ENCODE peak calls at places on chromosomes 13 and 19, in seven cellular contexts. J is AG09319, U is WERI-Rb-1, I is RWPE1, B is AG10803, L is IMR-90, G is OCI-LY7. X is an unnamed sample.

GRCh38 chr13:26951581-26952177 is 191.1 kb upstream of the GPR12 start:
- DNase-seq in U (peak), I (no peak), J (no peak), L (no peak), G (no peak), B (no peak), X (no peak)

GRCh38 chr13:48976677-48977625 is 1.2 kb downstream of the FNDC3A start:
- DNase-seq in U (no peak), B (peak), G (peak), L (no peak), I (no peak), J (no peak), X (no peak)

GRCh38 chr13:79196366-79196765 is 209.7 kb downstream of the RBM26 start:
- DNase-seq in B (no peak), U (no peak), G (no peak), L (no peak), J (no peak), I (no peak), X (no peak)

GRCh38 chr13:54357284-54357933 is 1328.8 kb downstream of the OLFM4 start:
- DNase-seq in I (no peak), J (no peak), B (no peak), L (no peak), U (peak), G (no peak), X (no peak)

GRCh38 chr19:7265963-7266362 is 28.3 kb downstream of the INSR start:
- DNase-seq in L (no peak), J (no peak), U (no peak), G (no peak), I (no peak), B (no peak), X (no peak)

GRCh38 chr13:92136449-92137180 is 738.2 kb downstream of the GPC5 start:
- DNase-seq in B (no peak), I (no peak), L (no peak), J (no peak), G (no peak), U (no peak), X (no peak)

GRCh38 chr19:49590971-49591730 is at the start of gene PRR12:
- DNase-seq in G (peak), L (peak), B (peak), U (peak), I (peak), J (no peak), X (peak)

GRCh38 chr13:98999635-98999952 is 21.7 kb upstream of the DOCK9 start:
- DNase-seq in G (no peak), B (no peak), L (peak), I (no peak), J (no peak), U (no peak), X (no peak)

GRCh38 chr19:47489072-47489914 is 5.3 kb upstream of the KPTN start:
- DNase-seq in U (no peak), B (no peak), G (no peak), I (no peak), J (no peak), L (no peak), X (no peak)

GRCh38 chr19:1532003-1532402 is 8.1 kb downstream of the PLK5 start:
- DNase-seq in L (no peak), B (no peak), J (no peak), I (no peak), G (no peak), U (no peak), X (no peak)

DNA sequence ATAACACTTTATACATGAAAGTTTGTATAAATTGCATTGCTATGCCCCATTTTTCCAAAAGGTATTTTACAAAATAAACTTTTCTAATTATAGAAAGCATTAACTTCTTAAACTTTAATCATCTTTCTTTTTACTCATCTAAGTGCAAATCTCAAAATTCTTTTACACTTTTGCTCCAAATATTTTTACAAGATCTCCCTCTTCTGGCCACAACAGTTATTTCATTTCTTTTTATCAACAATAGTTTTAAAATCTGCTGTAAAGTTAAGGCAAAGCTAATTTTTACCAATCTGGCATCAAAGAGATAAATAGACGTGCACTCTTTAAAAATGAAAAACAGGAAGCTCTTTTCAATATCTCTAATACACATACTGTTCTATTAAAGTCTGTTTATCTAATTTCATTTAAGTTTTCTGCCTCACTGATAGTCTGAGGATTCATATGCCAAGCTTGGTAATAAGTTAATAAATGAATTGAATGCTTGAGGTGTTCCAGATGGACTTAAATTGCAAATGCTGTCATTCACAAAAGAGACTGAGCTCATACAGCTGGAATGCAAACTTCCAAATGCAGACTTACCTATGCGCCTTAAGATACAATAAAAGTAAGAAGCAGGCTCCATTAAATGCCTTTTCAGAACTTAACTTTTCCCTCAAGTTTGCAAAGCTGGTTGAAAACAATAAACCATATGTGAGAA is 583.0 kb upstream of the ATXN8OS start:
- DNase-seq in I (no peak), B (no peak), G (no peak), J (no peak), L (no peak), U (no peak), X (no peak)
- TF ChIP-seq CTCF in I (peak), B (no peak), G (peak), J (no peak), L (peak), U (no peak), X (peak)

DNA sequence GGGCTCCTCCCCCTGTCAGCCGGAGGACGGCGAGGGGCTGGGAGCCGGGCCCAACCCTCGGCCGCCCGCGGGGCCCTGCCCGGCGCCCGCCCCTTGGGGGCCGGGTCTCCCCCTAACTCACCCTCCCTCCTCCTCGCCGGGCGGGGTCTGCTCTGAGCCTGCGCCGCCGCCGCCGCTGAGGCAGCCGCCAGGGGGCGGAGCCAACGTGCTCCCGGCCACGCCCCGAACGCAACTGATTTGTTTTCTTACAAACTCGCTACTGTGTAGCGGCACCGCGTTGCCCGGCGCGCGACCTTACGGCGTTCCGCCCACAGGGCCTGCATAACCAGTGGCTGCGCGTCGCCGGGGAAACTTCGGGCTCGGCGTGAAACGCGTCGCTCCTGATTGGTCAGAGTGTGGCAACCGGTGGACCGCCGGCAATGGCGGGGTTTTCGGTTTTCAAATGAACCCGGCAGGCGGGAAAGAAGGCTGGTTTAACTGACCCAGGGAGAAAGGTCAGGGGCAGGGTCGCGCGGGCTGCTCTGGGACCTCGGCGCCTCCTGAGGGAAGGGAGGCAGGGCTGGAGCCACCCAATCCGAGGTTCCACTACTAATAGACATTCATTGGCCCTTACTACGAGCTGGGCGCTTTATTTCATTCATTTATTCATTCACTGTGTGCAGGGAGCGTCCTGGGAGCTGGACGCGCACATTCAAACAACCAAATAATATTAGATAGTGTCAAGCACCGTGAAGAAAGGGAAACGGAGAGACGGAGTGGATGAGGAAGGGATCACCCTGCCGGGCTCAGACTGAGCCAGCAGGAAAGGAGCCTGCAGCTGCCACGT is at the start of gene CDKN2D:
- DNase-seq in I (peak), L (peak), B (peak), U (peak), G (peak), J (peak), X (peak)
- TF ChIP-seq CTCF in I (no peak), L (no peak), B (no peak), U (no peak), G (no peak), J (no peak), X (no peak)

GRCh38 chr13:43116242-43116641 is 92.9 kb downstream of the DNAJC15 start:
- DNase-seq in U (no peak), I (no peak), J (no peak), G (no peak), L (no peak), B (no peak), X (no peak)
- TF ChIP-seq CTCF in U (no peak), I (no peak), J (no peak), G (peak), L (no peak), B (no peak), X (peak)

DNA sequence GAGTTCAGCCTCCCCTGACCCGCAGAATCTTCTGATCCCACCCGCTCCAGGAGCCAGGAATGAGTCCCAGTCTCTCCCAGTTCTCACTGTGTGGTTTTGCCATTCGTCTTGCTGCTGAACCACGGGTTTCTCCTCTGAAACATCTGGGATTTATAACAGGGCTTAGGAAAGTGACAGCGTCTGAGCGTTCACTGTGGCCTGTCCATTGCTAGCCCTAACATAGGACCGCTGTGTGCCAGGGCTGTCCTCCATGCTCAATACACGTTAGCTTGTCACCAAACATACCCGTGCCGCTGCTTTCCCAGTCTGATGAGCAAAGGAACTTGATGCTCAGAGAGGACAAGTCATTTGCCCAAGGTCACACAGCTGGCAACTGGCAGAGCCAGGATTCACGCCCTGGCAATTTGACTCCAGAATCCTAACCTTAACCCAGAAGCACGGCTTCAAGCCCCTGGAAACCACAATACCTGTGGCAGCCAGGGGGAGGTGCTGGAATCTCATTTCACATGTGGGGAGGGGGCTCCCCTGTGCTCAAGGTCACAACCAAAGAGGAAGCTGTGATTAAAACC is 1.1 kb upstream of the APOE start:
- DNase-seq in J (no peak), L (no peak), U (peak), B (no peak), G (peak), I (no peak), X (peak)
- TF ChIP-seq CTCF in J (no peak), L (no peak), U (peak), B (peak), G (peak), I (peak), X (peak)

DNA sequence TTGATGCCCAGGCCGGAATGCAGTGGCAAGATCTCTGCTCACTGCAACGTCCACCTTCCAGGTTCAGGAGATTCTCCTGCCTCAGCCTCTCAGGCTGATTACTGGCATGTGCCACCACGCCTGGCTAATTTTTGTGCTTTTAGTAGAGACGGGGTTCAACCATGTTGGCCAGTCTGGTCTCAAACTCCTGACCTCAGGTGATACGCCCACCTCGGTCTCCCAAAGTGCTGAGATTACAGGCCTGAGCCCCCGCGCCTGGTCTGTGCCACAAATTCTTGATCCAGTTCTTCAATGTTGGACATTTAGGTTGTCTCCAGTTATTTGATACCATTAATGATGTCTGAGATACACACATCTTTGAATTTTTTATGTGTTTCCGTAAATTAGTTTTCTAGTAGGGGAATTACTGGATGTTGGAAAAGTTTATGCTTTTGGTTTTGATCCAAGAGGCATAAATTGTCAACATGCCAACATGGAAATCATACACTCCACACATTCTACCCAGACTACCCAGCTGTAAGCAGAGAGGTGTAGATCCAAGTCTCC is 525 bp upstream of the COG3 start:
- DNase-seq in B (no peak), U (no peak), G (no peak), L (no peak), J (no peak), I (no peak), X (no peak)
- TF ChIP-seq CTCF in B (no peak), U (no peak), G (peak), L (no peak), J (no peak), I (peak), X (no peak)

DNA sequence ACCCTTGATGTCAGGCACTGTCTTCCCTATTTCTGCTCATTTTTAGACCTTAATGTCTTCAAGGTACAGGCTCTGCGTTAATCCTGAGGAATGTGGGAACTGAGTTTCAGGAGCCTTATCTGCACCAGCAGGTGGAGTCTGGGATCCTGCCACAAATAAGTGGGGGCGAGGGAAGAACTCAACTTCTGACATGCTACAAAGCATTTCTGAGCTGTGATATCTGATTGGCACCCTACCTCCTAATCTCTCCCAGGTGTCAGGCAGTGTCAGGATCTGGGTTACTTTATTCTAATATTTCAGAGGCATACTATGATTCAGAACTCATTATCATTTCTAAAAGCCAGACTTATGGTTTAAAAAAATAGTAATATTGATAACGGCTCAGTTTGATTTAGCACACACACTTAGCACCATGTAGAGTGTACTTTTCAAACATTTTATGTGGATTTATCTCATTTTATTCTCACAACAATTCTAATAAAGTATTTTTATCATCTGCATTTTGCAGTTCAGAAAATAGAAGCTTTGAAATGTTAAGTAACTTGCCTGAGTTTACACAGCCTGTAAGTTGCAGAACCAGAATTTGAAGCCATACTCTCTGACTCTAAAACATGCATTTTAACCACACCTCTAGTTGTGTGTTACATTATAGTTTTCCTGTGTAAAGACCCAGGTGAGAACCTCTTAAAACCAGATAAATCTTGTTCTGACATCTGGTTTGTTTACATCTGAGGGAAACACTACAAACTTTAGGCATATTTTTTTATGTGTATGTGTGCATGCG is 358.6 kb downstream of the TDRD3 start:
- DNase-seq in I (no peak), U (no peak), J (no peak), B (no peak), G (no peak), L (no peak), X (no peak)
- TF ChIP-seq CTCF in I (no peak), U (no peak), J (no peak), B (no peak), G (no peak), L (no peak), X (no peak)